ENCODE peak calls at places on chromosomes 16 and 17, in eight cellular contexts. B is GM12865, R is NCI-H526 treated with DMSO at 0.1 percent for 48 hours, C is HS-5, W is A549, T is glutamatergic neuron, V is hippocampal formation, N is HL-60. F is an unnamed sample.
A peak's percentile ranks its signal among the peaks of the same experiment; 100 is the strongest.

GRCh38 chr17:44722254-44722653 is 13.8 kb downstream of the DBF4B start:
- DNase-seq in B (no peak), R (no peak), C (no peak), W (no peak), T (no peak), V (no peak), N (no peak), F (no peak)

GRCh38 chr17:17536702-17537101 is 40.5 kb upstream of the RASD1 start:
- DNase-seq in B (no peak), R (no peak), C (no peak), W (no peak), T (no peak), V (no peak), N (no peak), F (no peak)

GRCh38 chr16:10013364-10013763 is 168.9 kb downstream of the GRIN2A start:
- DNase-seq in B (no peak), R (no peak), C (no peak), W (no peak), T (no peak), V (no peak), N (no peak), F (no peak)

GRCh38 chr16:86757704-86758040 is 179.3 kb downstream of the FOXL1 start:
- DNase-seq in B (no peak), R (no peak), C (no peak), W (no peak), T (no peak), V (no peak), N (no peak), F (no peak)

GRCh38 chr16:69513180-69513966 is 52.4 kb upstream of the NFAT5 start:
- DNase-seq in B (no peak), R (no peak), C (peak; percentile 49), W (no peak), T (no peak), V (no peak), N (no peak), F (no peak)

GRCh38 chr17:3222505-3222904 is 15.0 kb downstream of the OR1A1 start:
- DNase-seq in B (no peak), R (peak; percentile 23), C (no peak), W (no peak), T (no peak), V (no peak), N (no peak), F (no peak)

GRCh38 chr17:7803981-7804380 is 30.0 kb upstream of the KDM6B start:
- DNase-seq in B (no peak), R (no peak), C (no peak), W (no peak), T (no peak), V (no peak), N (no peak), F (no peak)

GRCh38 chr16:31064882-31065461 is 9.1 kb downstream of the ZNF668 start:
- DNase-seq in B (no peak), R (no peak), C (peak; percentile 94), W (peak; percentile 74), T (peak; percentile 67), V (no peak), N (no peak), F (peak; percentile 98)

GRCh38 chr17:77235370-77236080 is 94.8 kb downstream of the SEC14L1 start:
- DNase-seq in B (peak; percentile 88), R (no peak), C (no peak), W (no peak), T (no peak), V (no peak), N (no peak), F (peak; percentile 82)

GRCh38 chr17:8921147-8921546 is 44.4 kb downstream of the PIK3R5 start:
- DNase-seq in B (peak; percentile 79), R (no peak), C (no peak), W (no peak), T (no peak), V (no peak), N (no peak), F (no peak)

GRCh38 chr17:38676706-38677504 is 2.1 kb upstream of the EPOP start:
- DNase-seq in B (peak; percentile 89), R (peak; percentile 8), C (no peak), W (peak; percentile 92), T (peak; percentile 86), V (peak; percentile 67), N (peak; percentile 83), F (peak; percentile 91)

GRCh38 chr16:80525420-80525819 is 15.4 kb upstream of the DYNLRB2 start:
- DNase-seq in B (no peak), R (no peak), C (no peak), W (no peak), T (no peak), V (no peak), N (no peak), F (no peak)